ENCODE peak calls at places on chromosomes 16 and 17, in six cellular contexts. W, P, X, V, U and T are unnamed samples.

GRCh38 chr17:18362509-18363020 is 785 bp downstream of the SHMT1 start:
- DNase-seq in P (peak), W (peak), U (peak), X (no peak), V (no peak), T (peak)

GRCh38 chr17:16456770-16457316 is 35.1 kb downstream of the LRRC75A start:
- DNase-seq in P (no peak), X (no peak), U (no peak), W (peak), V (no peak), T (no peak)

GRCh38 chr16:87507351-87508069 is 14.7 kb upstream of the ZCCHC14 start:
- DNase-seq in V (no peak), X (no peak), W (no peak), U (no peak), P (no peak), T (no peak)

GRCh38 chr17:48626470-48627241 is 498 bp upstream of the HOXB9 start:
- DNase-seq in U (no peak), W (no peak), P (no peak), V (no peak), X (peak), T (peak)

GRCh38 chr16:54577566-54578180 is 291.1 kb upstream of the IRX3 start:
- DNase-seq in V (no peak), P (peak), W (no peak), X (no peak), U (no peak), T (no peak)

GRCh38 chr17:79811036-79811887 is 14.4 kb upstream of the CBX8 start:
- DNase-seq in V (no peak), X (peak), W (peak), U (peak), P (peak), T (peak)

GRCh38 chr17:56478836-56479447 is 114.6 kb upstream of the NOG start:
- DNase-seq in V (no peak), W (peak), X (peak), U (peak), P (no peak), T (peak)

GRCh38 chr17:80101946-80102706 is 745 bp downstream of the GAA start:
- DNase-seq in W (peak), V (no peak), X (peak), U (peak), P (no peak), T (peak)

GRCh38 chr17:50326831-50327364 is 19.0 kb upstream of the XYLT2 start:
- DNase-seq in W (no peak), U (no peak), X (no peak), V (peak), P (no peak), T (no peak)

GRCh38 chr17:28227278-28228108 is 91.5 kb upstream of the TMEM97 start:
- DNase-seq in U (no peak), X (peak), V (no peak), P (peak), W (peak), T (peak)

GRCh38 chr16:72895951-72896350 is 152.0 kb downstream of the ZFHX3 start:
- DNase-seq in V (no peak), X (no peak), P (no peak), U (no peak), W (no peak), T (no peak)

GRCh38 chr17:55121268-55121667 is 143.5 kb upstream of the HLF start:
- DNase-seq in W (no peak), X (no peak), V (no peak), P (no peak), U (no peak), T (no peak)

GRCh38 chr17:57186231-57187019 is 69.9 kb upstream of the MSI2 start:
- DNase-seq in W (no peak), V (no peak), X (no peak), P (no peak), U (no peak), T (no peak)

GRCh38 chr16:67001726-67002125 is 13.3 kb downstream of the CES4A start:
- DNase-seq in V (no peak), W (no peak), X (no peak), P (no peak), U (no peak), T (no peak)

GRCh38 chr16:78465730-78466129 is 366.3 kb downstream of the WWOX start:
- DNase-seq in U (no peak), W (no peak), P (no peak), X (no peak), V (no peak), T (no peak)

GRCh38 chr17:55198690-55199370 is 65.9 kb upstream of the HLF start:
- DNase-seq in P (no peak), V (no peak), W (peak), U (no peak), X (no peak), T (no peak)

GRCh38 chr17:73089918-73090317 is 2.6 kb downstream of the SLC39A11 start:
- DNase-seq in U (peak), P (no peak), V (no peak), W (no peak), X (no peak), T (no peak)

GRCh38 chr16:71524566-71525553 is 1.4 kb upstream of the CHST4 start:
- DNase-seq in V (no peak), P (no peak), W (no peak), X (no peak), U (no peak), T (no peak)

GRCh38 chr17:77690271-77691161 is 268.0 kb upstream of the TNRC6C start:
- DNase-seq in X (no peak), U (no peak), P (no peak), W (peak), V (no peak), T (no peak)

GRCh38 chr17:38674013-38674748 is 576 bp downstream of the EPOP start:
- DNase-seq in P (peak), V (no peak), X (peak), U (no peak), W (peak), T (peak)

GRCh38 chr17:82873521-82873920 is 33.7 kb upstream of the ZNF750 start:
- DNase-seq in V (no peak), P (no peak), X (no peak), U (no peak), W (no peak), T (no peak)

GRCh38 chr16:54054237-54054780 is 232.3 kb downstream of the IRX3 start:
- DNase-seq in X (no peak), W (no peak), P (no peak), U (no peak), V (no peak), T (no peak)

GRCh38 chr17:65170839-65171238 is 33.7 kb downstream of the RGS9 start:
- DNase-seq in U (peak), X (no peak), V (no peak), W (no peak), P (no peak), T (peak)

GRCh38 chr17:60006160-60006559 is 41.6 kb upstream of the RNFT1 start:
- DNase-seq in V (no peak), W (peak), U (no peak), P (no peak), X (no peak), T (no peak)

GRCh38 chr16:48350716-48351115 is 34.5 kb downstream of the SIAH1 start:
- DNase-seq in P (no peak), W (no peak), U (no peak), X (no peak), V (no peak), T (no peak)

GRCh38 chr17:13920413-13920812 is 148.9 kb upstream of the COX10 start:
- DNase-seq in W (no peak), U (no peak), P (no peak), X (no peak), V (no peak), T (no peak)

GRCh38 chr17:36463916-36464764 is 22.3 kb upstream of the ZNHIT3 start:
- DNase-seq in U (peak), V (no peak), P (peak), X (peak), W (no peak), T (peak)

GRCh38 chr17:20282526-20283308 is 184.6 kb downstream of the LGALS9B start:
- DNase-seq in W (no peak), U (no peak), V (no peak), P (no peak), X (no peak), T (no peak)

GRCh38 chr17:69015631-69016030 is 45.1 kb downstream of the ABCA9 start:
- DNase-seq in P (no peak), X (no peak), W (no peak), V (no peak), U (no peak), T (no peak)

GRCh38 chr17:69018022-69018615 is 42.6 kb downstream of the ABCA9 start:
- DNase-seq in X (no peak), U (no peak), W (no peak), V (no peak), P (no peak), T (no peak)

GRCh38 chr17:69018687-69019086 is 42.0 kb downstream of the ABCA9 start:
- DNase-seq in X (no peak), W (no peak), P (no peak), V (no peak), U (no peak), T (no peak)

DNA sequence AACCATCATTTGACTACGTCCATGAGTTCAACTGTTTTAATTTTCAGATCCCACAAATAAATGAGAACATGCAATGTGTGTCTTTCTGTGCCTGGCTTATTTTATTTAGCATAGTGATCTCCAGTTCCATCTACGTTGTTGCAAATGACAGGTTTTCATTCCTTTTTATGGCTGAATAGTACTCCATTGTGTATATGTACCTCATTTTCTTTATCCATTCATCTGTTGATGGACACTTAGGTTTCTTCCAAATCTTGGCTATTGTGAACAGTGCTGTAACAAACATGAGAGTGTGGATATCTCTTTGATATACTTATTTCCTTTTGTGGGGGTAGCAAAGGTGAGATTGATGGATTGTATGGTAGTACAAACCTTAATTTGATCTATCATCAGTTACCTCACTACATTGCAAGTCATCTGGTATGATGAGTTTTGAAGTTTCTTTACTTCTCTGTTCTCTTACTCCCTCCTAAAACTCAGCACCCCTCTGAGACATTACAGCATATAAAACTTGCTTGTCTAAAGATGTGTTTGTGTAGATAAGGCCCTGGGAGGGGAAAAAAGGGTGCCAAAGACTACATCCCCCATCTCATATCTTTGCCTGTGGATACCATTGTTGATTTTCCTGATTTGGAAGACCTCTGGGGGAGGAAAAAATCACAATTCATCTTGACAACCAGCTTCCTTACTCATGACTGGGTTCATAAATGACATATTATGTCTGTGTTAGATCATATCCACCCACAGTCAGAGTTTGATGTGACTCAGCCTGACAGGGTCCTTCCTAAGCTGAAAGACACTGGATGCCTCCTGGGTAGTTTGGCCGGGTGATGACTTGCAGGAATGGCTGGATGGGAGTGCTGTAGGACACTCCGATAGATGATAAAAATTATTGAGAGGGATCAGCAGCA is 47.6 kb downstream of the ABCA9 start:
- DNase-seq in X (peak), V (no peak), P (no peak), U (no peak), W (no peak), T (no peak)
- TF ChIP-seq CHD2 in X (no peak), V (no peak), P (no peak), U (no peak), W (no peak), T (no peak)

GRCh38 chr16:11140466-11140865 is 115.5 kb downstream of the SOCS1 start:
- DNase-seq in U (no peak), X (no peak), W (no peak), P (no peak), V (no peak), T (no peak)

GRCh38 chr16:11138026-11138768 is 117.8 kb downstream of the SOCS1 start:
- DNase-seq in W (no peak), X (no peak), V (no peak), U (no peak), P (no peak), T (no peak)

GRCh38 chr16:11140867-11141266 is 115.1 kb downstream of the SOCS1 start:
- DNase-seq in W (no peak), P (no peak), U (no peak), X (no peak), V (no peak), T (no peak)

GRCh38 chr16:11138769-11139623 is 117.0 kb downstream of the SOCS1 start:
- DNase-seq in X (no peak), W (no peak), P (no peak), U (peak), V (no peak), T (no peak)

DNA sequence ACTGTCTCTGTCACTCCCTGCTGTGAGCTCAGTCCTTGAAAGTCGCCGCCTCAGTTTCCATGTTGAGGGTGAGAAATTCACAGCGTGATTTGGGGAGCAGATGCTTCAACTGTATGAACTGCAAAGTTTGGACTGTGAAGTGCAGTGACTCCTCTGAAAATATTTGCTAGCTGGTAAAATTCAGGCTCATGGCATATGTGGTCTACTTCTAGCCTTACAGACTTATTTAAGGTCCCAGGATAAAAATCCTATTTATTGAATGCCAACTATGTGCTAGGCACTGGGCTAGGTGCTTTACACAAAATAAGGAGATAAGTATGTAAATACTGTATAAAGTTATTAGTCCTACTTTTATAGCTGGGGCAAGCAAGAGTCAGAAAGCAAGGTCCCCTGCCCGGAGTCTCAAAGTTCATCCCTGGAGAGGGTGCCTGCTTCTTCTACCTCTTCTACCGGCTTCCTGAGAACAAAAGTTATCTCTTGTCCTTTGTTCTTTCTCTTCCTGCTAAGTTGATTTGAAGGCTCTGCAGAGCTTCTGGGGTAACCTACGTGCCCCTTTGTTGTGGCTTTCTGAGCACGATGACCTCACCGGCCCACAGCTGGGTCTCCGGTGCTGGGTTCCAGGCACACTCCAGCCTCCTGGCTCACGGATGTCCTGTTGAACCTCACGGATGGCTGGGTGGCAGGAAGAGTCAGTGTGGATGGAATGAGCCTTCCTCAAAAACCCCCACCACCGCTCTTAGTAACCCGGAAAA is 116.2 kb downstream of the SOCS1 start:
- DNase-seq in W (no peak), P (no peak), U (peak), X (no peak), V (no peak), T (no peak)
- TF ChIP-seq CHD2 in W (no peak), P (no peak), U (no peak), X (no peak), V (no peak), T (no peak)

GRCh38 chr16:56423584-56424403 is 1.6 kb downstream of the AMFR start:
- DNase-seq in P (no peak), X (no peak), W (peak), U (peak), V (peak), T (no peak)

GRCh38 chr16:56424791-56425438 is 430 bp downstream of the AMFR start:
- DNase-seq in W (peak), U (no peak), V (no peak), P (peak), X (peak), T (no peak)

GRCh38 chr16:56426585-56426984 is 1.2 kb upstream of the AMFR start:
- DNase-seq in U (no peak), W (no peak), P (no peak), V (no peak), X (no peak), T (no peak)

GRCh38 chr16:56424404-56424765 is 960 bp downstream of the AMFR start:
- DNase-seq in W (no peak), X (no peak), U (no peak), P (no peak), V (no peak), T (no peak)

DNA sequence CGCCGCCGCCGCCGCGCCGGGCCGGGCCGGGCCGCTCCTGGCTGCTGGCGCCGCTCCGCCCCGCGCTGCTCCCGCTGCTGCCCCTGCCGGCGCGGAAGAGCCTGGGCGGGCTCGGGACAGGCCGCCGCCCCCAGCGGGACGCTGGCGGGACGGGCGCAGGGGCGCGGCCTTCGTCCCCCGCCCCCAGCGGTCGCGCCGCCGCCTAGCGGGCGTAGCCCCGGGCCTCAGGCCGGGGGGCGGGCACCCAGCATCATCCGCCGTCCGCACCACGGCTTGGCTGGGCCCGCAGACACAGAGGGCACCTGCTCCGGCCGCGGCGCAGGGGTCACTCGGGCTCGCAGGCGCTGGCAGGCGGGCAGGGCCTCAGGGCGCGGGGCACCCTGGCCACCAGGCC is at the start of gene AMFR:
- DNase-seq in V (no peak), P (peak), W (peak), U (peak), X (peak), T (peak)
- TF ChIP-seq CHD2 in V (peak), P (no peak), W (peak), U (no peak), X (no peak), T (no peak)

GRCh38 chr17:7438656-7439460 is 454 bp upstream of the FGF11 start:
- DNase-seq in P (no peak), V (no peak), X (no peak), U (no peak), W (no peak), T (no peak)
- TF ChIP-seq CHD2 in P (no peak), V (no peak), X (no peak), U (no peak), W (no peak), T (no peak)

GRCh38 chr16:25707553-25707952 is 15.8 kb downstream of the HS3ST4 start:
- DNase-seq in U (no peak), P (no peak), W (no peak), X (no peak), V (no peak), T (no peak)

GRCh38 chr16:25713785-25714570 is 22.2 kb downstream of the HS3ST4 start:
- DNase-seq in U (no peak), V (no peak), X (no peak), W (no peak), P (no peak), T (no peak)

GRCh38 chr16:25709182-25709581 is 17.4 kb downstream of the HS3ST4 start:
- DNase-seq in U (no peak), P (no peak), X (no peak), W (no peak), V (no peak), T (no peak)

GRCh38 chr16:25707982-25708583 is 16.3 kb downstream of the HS3ST4 start:
- DNase-seq in P (peak), U (peak), X (peak), V (no peak), W (peak), T (peak)
- TF ChIP-seq CHD2 in P (no peak), U (no peak), X (no peak), V (no peak), W (no peak), T (no peak)

GRCh38 chr16:21156767-21157467 is 1.6 kb upstream of the LDAF1 start:
- DNase-seq in P (peak), X (peak), V (no peak), U (peak), W (peak), T (peak)
- TF ChIP-seq CHD2 in P (no peak), X (no peak), V (no peak), U (no peak), W (peak), T (no peak)